ENCODE peak calls at places on chromosomes 11 and 22, in nine cellular contexts. I is adrenal gland, E is endodermal cell, C is lower leg skin, N is AG09309, U is choroid plexus epithelial cell, V is right cardiac atrium, L is cardiac fibroblast, O is cardiac muscle cell. X is an unnamed sample.

GRCh38 chr11:131723088-131723487 is 352.7 kb downstream of the NTM start:
- DNase-seq in I (no peak), E (no peak), U (no peak), L (peak; percentile 12), O (no peak), N (no peak), C (no peak), V (no peak), X (no peak)

GRCh38 chr22:21606775-21607174 is 23.0 kb downstream of the YDJC start:
- DNase-seq in E (no peak), V (no peak), L (no peak), I (no peak), O (no peak), C (no peak), U (no peak), N (no peak), X (no peak)

GRCh38 chr11:111554532-111554931 is 14.0 kb downstream of the LAYN start:
- DNase-seq in L (no peak), E (no peak), N (no peak), U (no peak), O (no peak), V (no peak), I (no peak), C (no peak), X (no peak)

GRCh38 chr11:7436146-7436545 is 49.2 kb upstream of the OLFML1 start:
- DNase-seq in O (no peak), U (no peak), I (no peak), N (no peak), L (no peak), V (no peak), C (no peak), E (peak; percentile 52), X (no peak)

GRCh38 chr11:32317646-32318045 is 117.7 kb downstream of the WT1 start:
- DNase-seq in V (no peak), C (no peak), E (no peak), I (no peak), N (no peak), U (no peak), L (no peak), O (no peak), X (no peak)

GRCh38 chr11:73268671-73269271 is 3.4 kb upstream of the P2RY6 start:
- DNase-seq in N (no peak), I (no peak), U (no peak), O (no peak), V (no peak), C (no peak), L (no peak), E (peak; percentile 49), X (no peak)

GRCh38 chr22:41405588-41405987 is 23.8 kb downstream of the TEF start:
- DNase-seq in V (peak; percentile 31), I (no peak), N (no peak), U (no peak), O (no peak), C (no peak), L (no peak), E (no peak), X (no peak)

GRCh38 chr11:17263803-17264202 is 12.7 kb upstream of the NUCB2 start:
- DNase-seq in V (no peak), I (no peak), U (peak; percentile 56), N (no peak), E (no peak), C (no peak), L (no peak), O (no peak), X (no peak)

GRCh38 chr11:85935751-85936150 is 80.6 kb downstream of the CCDC83 start:
- DNase-seq in O (no peak), E (no peak), V (peak; percentile 39), N (no peak), C (no peak), I (no peak), L (no peak), U (no peak), X (no peak)

GRCh38 chr22:38549106-38549884 is 20.7 kb downstream of the DMC1 start:
- DNase-seq in L (no peak), E (no peak), U (no peak), C (no peak), V (no peak), N (no peak), I (no peak), O (no peak), X (no peak)
- H3K4me3 ChIP-seq in L (no peak overlapping the region), E (no peak overlapping the region), U (no peak overlapping the region), C (no peak overlapping the region), V (no peak overlapping the region), N (no peak overlapping the region), I (no peak overlapping the region), O (no peak overlapping the region), X (no peak overlapping the region)

GRCh38 chr22:29339381-29340235 is 24.1 kb upstream of the RASL10A start:
- DNase-seq in N (no peak), E (no peak), C (no peak), O (no peak), L (no peak), I (no peak), U (no peak), V (no peak), X (no peak)

GRCh38 chr22:29338398-29338797 is 22.9 kb upstream of the RASL10A start:
- DNase-seq in V (no peak), E (no peak), I (no peak), N (no peak), U (no peak), C (no peak), O (no peak), L (no peak), X (no peak)

GRCh38 chr22:29335656-29336055 is 20.2 kb upstream of the RASL10A start:
- DNase-seq in U (no peak), V (no peak), O (no peak), C (no peak), N (no peak), L (no peak), E (no peak), I (no peak), X (no peak)

GRCh38 chr22:29336751-29337490 is 21.4 kb upstream of the RASL10A start:
- DNase-seq in V (no peak), C (no peak), U (no peak), N (no peak), E (no peak), O (no peak), I (no peak), L (no peak), X (no peak)

DNA sequence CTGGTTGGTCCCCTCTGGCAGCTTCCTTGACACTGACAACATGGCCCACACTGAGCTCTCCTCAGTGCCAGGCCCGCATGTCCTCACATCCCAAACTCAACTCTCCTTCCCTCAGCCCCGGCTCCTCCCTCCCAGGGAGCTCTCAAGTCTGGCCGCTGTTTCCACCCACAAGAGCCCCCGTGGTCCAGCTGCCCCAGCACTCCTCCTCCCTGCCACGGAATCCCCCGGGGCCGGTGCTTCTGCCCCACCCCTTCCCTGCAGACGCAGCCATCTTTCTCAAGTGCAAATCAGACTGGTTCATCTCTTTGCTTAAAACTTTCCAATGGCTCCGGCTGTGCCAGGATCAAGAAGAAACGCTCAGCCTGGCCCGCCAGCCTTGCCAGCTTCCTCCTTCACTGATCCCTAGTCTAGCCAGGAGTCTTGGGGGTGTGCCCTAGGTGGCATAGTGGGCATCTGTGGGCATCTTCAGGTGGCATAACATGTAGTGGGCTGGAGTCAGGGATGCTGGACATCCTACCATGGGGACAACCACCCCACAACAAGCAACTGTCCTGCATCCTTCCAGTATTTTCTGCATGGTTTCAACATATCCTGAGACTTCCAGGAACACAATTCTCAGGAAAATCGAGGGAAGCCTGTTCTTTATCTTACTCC is 22.3 kb upstream of the RASL10A start:
- DNase-seq in N (no peak), O (no peak), E (no peak), U (no peak), L (no peak), V (no peak), I (no peak), C (no peak), X (no peak)
- H3K4me3 ChIP-seq in N (no peak overlapping the region), O (no peak overlapping the region), E (no peak overlapping the region), U (no peak overlapping the region), L (no peak overlapping the region), V (no peak overlapping the region), I (no peak overlapping the region), C (no peak overlapping the region), X (no peak overlapping the region)

GRCh38 chr22:49544286-49544685 is 283.4 kb downstream of the BRD1 start:
- DNase-seq in O (no peak), N (no peak), C (no peak), E (peak; percentile 22), L (no peak), I (no peak), V (peak; percentile 2), U (no peak), X (no peak)

GRCh38 chr22:49543876-49544275 is 283.8 kb downstream of the BRD1 start:
- DNase-seq in V (no peak), C (no peak), L (no peak), I (no peak), O (no peak), U (no peak), E (no peak), N (no peak), X (no peak)

GRCh38 chr22:49546811-49547585 is 280.7 kb downstream of the BRD1 start:
- DNase-seq in I (no peak), U (no peak), O (no peak), L (no peak), E (peak; percentile 16), N (no peak), C (no peak), V (peak; percentile 10), X (no peak)

GRCh38 chr22:49547751-49548239 is 279.9 kb downstream of the BRD1 start:
- DNase-seq in C (no peak), I (no peak), N (no peak), V (peak; percentile 32), E (peak; percentile 36), L (no peak), O (no peak), U (no peak), X (no peak)

GRCh38 chr22:49545606-49546005 is 282.1 kb downstream of the BRD1 start:
- DNase-seq in V (peak; percentile 37), O (no peak), N (no peak), C (no peak), I (no peak), E (no peak), U (no peak), L (no peak), X (no peak)
- H3K4me3 ChIP-seq in V (no peak overlapping the region), O (no peak overlapping the region), N (no peak overlapping the region), C (no peak overlapping the region), I (no peak overlapping the region), E (no peak overlapping the region), U (no peak overlapping the region), L (no peak overlapping the region), X (no peak overlapping the region)

GRCh38 chr11:34631737-34632104 is 10.8 kb downstream of the EHF start:
- DNase-seq in C (no peak), N (no peak), E (no peak), O (no peak), I (peak; percentile 46), V (no peak), L (no peak), U (no peak), X (no peak)

GRCh38 chr11:34633640-34633989 is 12.7 kb downstream of the EHF start:
- DNase-seq in N (no peak), O (no peak), U (no peak), V (no peak), I (no peak), C (no peak), E (no peak), L (no peak), X (no peak)

GRCh38 chr11:34631297-34631696 is 10.4 kb downstream of the EHF start:
- DNase-seq in N (no peak), O (no peak), C (no peak), U (no peak), I (no peak), L (no peak), V (no peak), E (no peak), X (no peak)

GRCh38 chr11:34630544-34630943 is 9.7 kb downstream of the EHF start:
- DNase-seq in O (no peak), U (no peak), L (no peak), E (no peak), V (no peak), I (no peak), N (no peak), C (no peak), X (no peak)

GRCh38 chr11:34632105-34632780 is 11.3 kb downstream of the EHF start:
- DNase-seq in E (peak; percentile 53), V (no peak), O (no peak), I (peak; percentile 70), N (no peak), L (no peak), C (no peak), U (no peak), X (no peak)
- H3K4me3 ChIP-seq in E (no peak overlapping the region), V (no peak overlapping the region), O (no peak overlapping the region), I (no peak overlapping the region), N (no peak overlapping the region), L (no peak overlapping the region), C (no peak overlapping the region), U (no peak overlapping the region), X (no peak overlapping the region)